ENCODE peak calls at places on chromosomes 6 and 20, in five cellular contexts. I is spleen; S is effector memory CD4-positive, alpha-beta T cell; L is hepatocyte; J is bronchial epithelial cell. W is an unnamed sample.

GRCh38 chr6:116292553-116292952 is 12.8 kb upstream of the TSPYL1 start:
- DNase-seq in I (no peak), S (no peak), L (no peak), J (no peak), W (no peak)

GRCh38 chr6:38134704-38135088 is 315.2 kb downstream of the ZFAND3 start:
- DNase-seq in I (no peak), S (no peak), L (no peak), J (no peak), W (no peak)

GRCh38 chr6:130359736-130360135 is 6.1 kb upstream of the TMEM200A start:
- DNase-seq in I (no peak), S (no peak), L (peak; percentile 12), J (peak; percentile 18), W (no peak)

GRCh38 chr20:11117808-11118528 is 444.2 kb upstream of the JAG1 start:
- DNase-seq in I (no peak), S (no peak), L (peak; percentile 5), J (peak; percentile 100), W (no peak)

GRCh38 chr6:34242252-34243130 is 5.8 kb downstream of the HMGA1 start:
- DNase-seq in I (peak; percentile 66), S (no peak), L (no peak), J (no peak), W (peak; percentile 26)

GRCh38 chr20:58538752-58539151 is 23.6 kb upstream of the APCDD1L start:
- DNase-seq in I (no peak), S (no peak), L (no peak), J (no peak), W (no peak)

GRCh38 chr6:56076033-56076432 is 171.3 kb downstream of the COL21A1 start:
- DNase-seq in I (no peak), S (no peak), L (no peak), J (peak; percentile 52), W (no peak)

GRCh38 chr6:151284012-151284411 is 44.2 kb downstream of the AKAP12 start:
- DNase-seq in I (no peak), S (no peak), L (no peak), J (peak; percentile 95), W (no peak)

GRCh38 chr6:42383421-42384208 is 68.1 kb downstream of the TRERF1 start:
- DNase-seq in I (no peak), S (no peak), L (no peak), J (no peak), W (no peak)

GRCh38 chr6:149727793-149728498 is 10.0 kb upstream of the LATS1 start:
- DNase-seq in I (no peak), S (no peak), L (no peak), J (no peak), W (no peak)

GRCh38 chr6:42520786-42521607 is 42.8 kb upstream of the UBR2 start:
- DNase-seq in I (no peak), S (no peak), L (no peak), J (peak; percentile 90), W (no peak)

GRCh38 chr20:7930386-7930785 is 9.9 kb downstream of the HAO1 start:
- DNase-seq in I (no peak), S (no peak), L (no peak), J (no peak), W (no peak)

GRCh38 chr6:162778603-162779002 is 50.8 kb downstream of the PACRG start:
- DNase-seq in I (no peak), S (no peak), L (no peak), J (no peak), W (no peak)

GRCh38 chr6:97198181-97198580 is 84.8 kb downstream of the MMS22L start:
- DNase-seq in I (no peak), S (no peak), L (peak; percentile 31), J (no peak), W (no peak)

GRCh38 chr6:167996424-167997199 is 859 bp upstream of the KIF25 start:
- DNase-seq in I (no peak), S (no peak), L (no peak), J (no peak), W (peak; percentile 82)

GRCh38 chr20:25089096-25089495 is 7.2 kb upstream of the VSX1 start:
- DNase-seq in I (no peak), S (no peak), L (no peak), J (no peak), W (no peak)

GRCh38 chr6:108116781-108117426 is 42.4 kb upstream of the OSTM1 start:
- DNase-seq in I (no peak), S (no peak), L (no peak), J (no peak), W (peak; percentile 73)

GRCh38 chr6:116530436-116530835 is 15.0 kb downstream of the TRAPPC3L start:
- DNase-seq in I (no peak), S (no peak), L (no peak), J (no peak), W (no peak)

GRCh38 chr6:137172734-137173431 is 561 bp downstream of the IL22RA2 start:
- DNase-seq in I (no peak), S (no peak), L (no peak), J (no peak), W (no peak)
- H3K4me3 ChIP-seq in I (no peak overlapping the region), S (no peak overlapping the region), L (no peak overlapping the region), J (no peak overlapping the region), W (no peak overlapping the region)

GRCh38 chr6:82178084-82178758 is 69.3 kb downstream of the IBTK start:
- DNase-seq in I (no peak), S (no peak), L (no peak), J (peak; percentile 38), W (no peak)

GRCh38 chr6:82182756-82183155 is 64.8 kb downstream of the IBTK start:
- DNase-seq in I (no peak), S (no peak), L (no peak), J (no peak), W (no peak)

GRCh38 chr6:82178759-82179112 is 68.8 kb downstream of the IBTK start:
- DNase-seq in I (no peak), S (no peak), L (no peak), J (no peak), W (no peak)

GRCh38 chr6:82176616-82177015 is 70.9 kb downstream of the IBTK start:
- DNase-seq in I (no peak), S (no peak), L (no peak), J (no peak), W (no peak)

DNA sequence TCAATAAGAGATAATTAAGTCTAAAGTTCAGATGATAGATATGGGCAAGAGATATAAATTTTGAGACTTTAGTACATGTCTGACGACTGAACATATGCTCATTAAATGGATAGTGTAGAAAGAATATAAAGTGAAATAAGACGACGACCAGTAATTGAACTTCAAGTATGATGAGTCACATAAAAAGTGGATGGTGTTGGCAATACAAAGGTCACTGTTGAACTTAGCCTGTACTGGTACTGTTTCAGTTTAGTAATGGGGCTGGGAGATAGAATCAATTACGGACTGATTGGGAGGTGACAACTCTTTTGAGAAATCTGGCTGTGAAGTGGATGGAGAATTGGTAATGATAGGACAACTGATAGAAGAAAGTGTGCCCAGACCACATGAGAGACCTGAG is 68.1 kb downstream of the IBTK start:
- DNase-seq in I (no peak), S (no peak), L (no peak), J (no peak), W (no peak)
- H3K36me3 ChIP-seq in I (peaks cover 91% of the 10 kb centered on the region), S (peaks cover 27% of the 10 kb centered on the region), L (no peaks in the 10 kb centered on the region), J (peaks cover 1% of the 10 kb centered on the region), W (no peaks in the 10 kb centered on the region)

GRCh38 chr20:64041040-64041780 is 5.2 kb downstream of the C20orf204 start:
- DNase-seq in I (peak; percentile 74), S (no peak), L (no peak), J (no peak), W (peak; percentile 69)
- H3K27me3 ChIP-seq in I (peaks cover 57% of the 10 kb centered on the region), S (no peaks in the 10 kb centered on the region), L (peaks cover 55% of the 10 kb centered on the region), J (peaks cover 6% of the 10 kb centered on the region), W (peaks cover 56% of the 10 kb centered on the region)

GRCh38 chr6:36094786-36095496 is 35.4 kb upstream of the MAPK13 start:
- DNase-seq in I (peak; percentile 94), S (peak; percentile 69), L (peak; percentile 93), J (peak; percentile 58), W (peak; percentile 68)

GRCh38 chr6:36098920-36099647 is 31.2 kb upstream of the MAPK13 start:
- DNase-seq in I (no peak), S (no peak), L (peak; percentile 27), J (no peak), W (peak; percentile 33)

GRCh38 chr6:36094238-36094637 is 36.1 kb upstream of the MAPK13 start:
- DNase-seq in I (no peak), S (no peak), L (no peak), J (no peak), W (no peak)

GRCh38 chr6:36098253-36098919 is 31.9 kb upstream of the MAPK13 start:
- DNase-seq in I (no peak), S (no peak), L (no peak), J (no peak), W (no peak)

GRCh38 chr6:36095497-36096391 is 34.6 kb upstream of the MAPK13 start:
- DNase-seq in I (no peak), S (no peak), L (peak; percentile 83), J (no peak), W (no peak)
- H3K4me3 ChIP-seq in I (no peak overlapping the region), S (no peak overlapping the region), L (no peak overlapping the region), J (no peak overlapping the region), W (no peak overlapping the region)

DNA sequence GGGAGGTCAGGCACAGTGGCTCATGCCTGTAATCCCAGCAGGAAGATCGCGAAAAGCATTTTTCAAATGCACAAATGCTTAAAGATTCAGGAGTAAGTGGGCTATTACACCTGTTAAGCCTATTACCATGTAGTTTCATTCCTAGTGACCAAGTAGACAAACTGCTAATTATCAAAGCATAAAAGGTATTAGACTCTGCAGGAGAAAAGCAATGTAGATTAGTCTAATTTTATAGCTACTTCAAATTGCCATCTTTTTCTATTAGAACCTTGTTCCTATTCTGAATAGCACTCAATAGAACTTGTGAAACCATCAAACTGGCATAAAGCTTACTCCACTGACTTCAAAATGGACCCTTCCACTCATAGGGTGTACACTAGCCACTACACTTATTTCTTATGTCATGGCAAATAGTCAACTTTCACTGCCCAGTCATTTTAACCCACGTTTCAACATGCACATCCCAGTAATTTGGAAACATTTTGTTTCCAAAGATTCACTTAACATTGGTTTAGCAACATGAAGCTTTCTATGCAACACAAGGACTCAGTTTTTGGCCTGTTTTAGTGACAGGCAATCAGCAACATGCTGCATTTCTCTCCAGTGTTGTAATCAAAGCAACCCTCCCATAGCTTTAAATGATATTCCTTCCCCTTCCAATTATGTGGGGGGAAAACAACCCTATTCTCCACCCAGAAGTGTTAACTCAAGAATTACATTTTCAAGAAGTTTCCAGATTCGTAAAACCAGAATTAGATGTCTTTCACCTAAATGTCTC is 3.9 kb downstream of the EEF1A1 start:
- DNase-seq in I (no peak), S (no peak), L (no peak), J (peak; percentile 8), W (no peak)
- H3K36me3 ChIP-seq in I (peaks cover 84% of the 10 kb centered on the region), S (peaks cover 51% of the 10 kb centered on the region), L (no peaks in the 10 kb centered on the region), J (peaks cover 20% of the 10 kb centered on the region), W (peaks cover 30% of the 10 kb centered on the region)

GRCh38 chr6:122749451-122750050 is 30.0 kb upstream of the FABP7 start:
- DNase-seq in I (no peak), S (no peak), L (no peak), J (no peak), W (no peak)
- H3K27me3 ChIP-seq in I (no peaks in the 10 kb centered on the region), S (no peaks in the 10 kb centered on the region), L (no peaks in the 10 kb centered on the region), J (no peaks in the 10 kb centered on the region), W (peaks cover 38% of the 10 kb centered on the region)

W was measured in H7.